ENCODE peak calls at places on chromosome 19, in nine cellular contexts. L, T, R, N, X, D, J, C and F are unnamed samples.

GRCh38 chr19:38478273-38478971 is 44.9 kb downstream of the RYR1 start:
- DNase-seq in R (no peak), C (peak), D (no peak), L (peak), X (no peak), N (no peak), J (no peak), T (peak), F (peak)

GRCh38 chr19:4301590-4302237 is 475 bp downstream of the TMIGD2 start:
- DNase-seq in X (no peak), L (no peak), N (no peak), D (no peak), J (no peak), R (no peak), T (no peak), C (no peak), F (peak)

GRCh38 chr19:3516675-3517207 is 10.6 kb downstream of the FZR1 start:
- DNase-seq in J (no peak), R (no peak), X (no peak), D (no peak), C (no peak), L (no peak), T (no peak), N (no peak), F (peak)

GRCh38 chr19:1373534-1374249 is 10.0 kb upstream of the NDUFS7 start:
- DNase-seq in L (no peak), D (peak), X (no peak), J (no peak), R (no peak), N (no peak), T (no peak), C (no peak), F (no peak)

GRCh38 chr19:50358483-50359431 is 6.7 kb downstream of the NAPSA start:
- DNase-seq in N (no peak), R (no peak), T (no peak), X (no peak), L (peak), D (peak), C (no peak), J (no peak), F (no peak)

GRCh38 chr19:48510421-48511268 is 990 bp downstream of the LMTK3 start:
- DNase-seq in D (peak), L (no peak), R (peak), C (peak), X (no peak), J (no peak), T (peak), N (no peak), F (peak)

GRCh38 chr19:7590256-7590655 is 5.4 kb upstream of the CAMSAP3 start:
- DNase-seq in T (no peak), R (no peak), N (no peak), L (no peak), J (no peak), X (no peak), C (no peak), D (no peak), F (no peak)

GRCh38 chr19:18020212-18021067 is 12.5 kb downstream of the ARRDC2 start:
- DNase-seq in C (no peak), L (peak), T (peak), D (peak), J (peak), X (no peak), N (no peak), R (no peak), F (peak)

GRCh38 chr19:16076958-16077611 is 790 bp downstream of the TPM4 start:
- DNase-seq in T (peak), J (no peak), X (no peak), C (peak), L (no peak), R (no peak), N (peak), D (peak), F (no peak)

GRCh38 chr19:13404236-13404635 is 102.0 kb downstream of the CACNA1A start:
- DNase-seq in N (no peak), J (no peak), R (no peak), L (no peak), X (no peak), T (no peak), C (no peak), D (no peak), F (no peak)

GRCh38 chr19:37362733-37363132 is 8.2 kb upstream of the ZNF527 start:
- DNase-seq in C (peak), J (no peak), T (peak), X (no peak), R (no peak), N (no peak), D (no peak), L (no peak), F (peak)

GRCh38 chr19:37655689-37656491 is 625 bp upstream of the ZFP30 start:
- DNase-seq in T (peak), X (peak), R (peak), N (peak), C (peak), D (peak), J (peak), L (peak), F (peak)

GRCh38 chr19:49387936-49388372 is at the start of gene KASH5:
- DNase-seq in L (no peak), T (no peak), R (no peak), J (no peak), C (peak), D (peak), X (no peak), N (no peak), F (peak)

GRCh38 chr19:55486971-55487883 is 1.0 kb upstream of the SSC5D start:
- DNase-seq in C (no peak), T (peak), N (no peak), D (peak), R (peak), L (peak), J (peak), X (peak), F (peak)

GRCh38 chr19:21604351-21604926 is 99.0 kb downstream of the ZNF429 start:
- DNase-seq in X (no peak), R (peak), J (no peak), L (no peak), N (no peak), C (peak), T (peak), D (no peak), F (peak)

GRCh38 chr19:50414850-50415660 is 3.7 kb upstream of the SPIB start:
- DNase-seq in T (peak), C (peak), J (no peak), D (peak), X (no peak), L (peak), R (peak), N (peak), F (peak)

GRCh38 chr19:28289294-28290063 is 923.5 kb downstream of the UQCRFS1 start:
- DNase-seq in L (peak), T (no peak), C (no peak), D (no peak), X (no peak), R (peak), J (no peak), N (no peak), F (no peak)

GRCh38 chr19:48858984-48859710 is 9.3 kb downstream of the PLEKHA4 start:
- DNase-seq in T (no peak), R (no peak), N (no peak), X (no peak), C (peak), J (no peak), D (peak), L (no peak), F (peak)

GRCh38 chr19:35164418-35164817 is 9.9 kb downstream of the FXYD5 start:
- DNase-seq in C (no peak), D (no peak), N (no peak), X (no peak), J (no peak), T (peak), R (no peak), L (no peak), F (no peak)

GRCh38 chr19:55579766-55580621 is 654 bp downstream of the ZNF579 start:
- DNase-seq in T (peak), N (no peak), J (no peak), D (no peak), R (peak), C (peak), L (peak), X (no peak), F (peak)

GRCh38 chr19:6767081-6767356 is 216 bp downstream of the SH2D3A start:
- DNase-seq in J (no peak), N (no peak), D (no peak), R (no peak), T (no peak), C (peak), X (no peak), L (no peak), F (peak)

GRCh38 chr19:49361438-49362047 is 673 bp downstream of the TEAD2 start:
- DNase-seq in L (peak), N (peak), R (peak), T (peak), C (peak), D (peak), J (no peak), X (peak), F (peak)

GRCh38 chr19:42407085-42407815 is 17.2 kb upstream of the CNFN start:
- DNase-seq in D (no peak), X (no peak), T (no peak), J (no peak), N (no peak), R (no peak), C (no peak), L (no peak), F (no peak)

GRCh38 chr19:8109455-8109854 is 39.9 kb downstream of the FBN3 start:
- DNase-seq in J (no peak), N (no peak), X (no peak), D (no peak), C (no peak), L (no peak), R (no peak), T (no peak), F (no peak)

GRCh38 chr19:7340959-7341837 is 7.5 kb upstream of the ARHGEF18 start:
- DNase-seq in J (no peak), R (peak), X (peak), C (peak), N (peak), L (peak), D (peak), T (peak), F (peak)

GRCh38 chr19:58381460-58382220 is 810 bp upstream of the ZNF837 start:
- DNase-seq in L (no peak), D (no peak), N (no peak), T (no peak), R (no peak), J (no peak), C (no peak), X (no peak), F (no peak)

GRCh38 chr19:49398001-49398615 is 10.1 kb downstream of the KASH5 start:
- DNase-seq in L (no peak), R (no peak), C (no peak), N (no peak), D (no peak), X (no peak), T (no peak), J (no peak), F (no peak)

GRCh38 chr19:49056101-49056901 is 1.2 kb downstream of the CGB7 start:
- DNase-seq in N (no peak), X (no peak), J (no peak), L (peak), C (peak), R (no peak), D (peak), T (peak), F (peak)

GRCh38 chr19:3320354-3320670 is 46.1 kb upstream of the NFIC start:
- DNase-seq in L (no peak), N (no peak), T (no peak), R (no peak), C (no peak), D (no peak), X (no peak), J (no peak), F (no peak)

GRCh38 chr19:4449022-4449825 is 8.4 kb downstream of the UBXN6 start:
- DNase-seq in N (no peak), T (no peak), R (no peak), C (no peak), L (no peak), D (peak), J (no peak), X (no peak), F (no peak)

GRCh38 chr19:41997851-41998229 is 3.8 kb upstream of the ATP1A3 start:
- DNase-seq in D (no peak), T (no peak), J (no peak), R (no peak), C (peak), N (no peak), X (no peak), L (no peak), F (peak)

GRCh38 chr19:7928741-7929701 is 3.1 kb upstream of the CTXN1 start:
- DNase-seq in R (peak), L (peak), J (peak), C (peak), D (no peak), X (peak), N (no peak), T (peak), F (peak)

GRCh38 chr19:1324792-1325567 is 39.3 kb downstream of the EFNA2 start:
- DNase-seq in D (peak), C (peak), J (peak), N (no peak), R (no peak), T (peak), X (no peak), L (peak), F (peak)